ENCODE peak calls at places on chromosomes 2 and 18, in eight cellular contexts. One of them, this sample, is unnamed.

GRCh38 chr2:190581997-190582396 is 47.5 kb upstream of the NEMP2 start:
- DNase-seq in activated T-cell treated with anti-CD3 and anti-CD28 coated beads, Interleukin-2, amount 50 U/mL, for 48 hours: no peak
- DNase-seq in aorta: no peak
- DNase-seq in caudate nucleus: no peak
- DNase-seq in substantia nigra: no peak
- DNase-seq in endothelial cell: no peak
- DNase-seq in trophoblast cell: no peak
- DNase-seq in GM06990: no peak
- DNase-seq in this sample: no peak

GRCh38 chr18:47888156-47888555 is 42.3 kb downstream of the SMAD2 start:
- DNase-seq in GM06990: no peak
- DNase-seq in endothelial cell: no peak
- DNase-seq in trophoblast cell: no peak
- DNase-seq in caudate nucleus: no peak
- DNase-seq in substantia nigra: no peak
- DNase-seq in activated T-cell treated with anti-CD3 and anti-CD28 coated beads, Interleukin-2, amount 50 U/mL, for 48 hours: no peak
- DNase-seq in aorta: no peak
- DNase-seq in this sample: no peak

GRCh38 chr2:100021798-100022197 is 120.6 kb downstream of the AFF3 start:
- DNase-seq in endothelial cell: no peak
- DNase-seq in aorta: no peak
- DNase-seq in substantia nigra: no peak
- DNase-seq in activated T-cell treated with anti-CD3 and anti-CD28 coated beads, Interleukin-2, amount 50 U/mL, for 48 hours: no peak
- DNase-seq in trophoblast cell: no peak
- DNase-seq in caudate nucleus: no peak
- DNase-seq in GM06990: no peak
- DNase-seq in this sample: no peak

GRCh38 chr2:75606851-75607798 is 39.5 kb upstream of the MRPL19 start:
- DNase-seq in trophoblast cell: peak
- DNase-seq in aorta: no peak
- DNase-seq in endothelial cell: no peak
- DNase-seq in caudate nucleus: no peak
- DNase-seq in activated T-cell treated with anti-CD3 and anti-CD28 coated beads, Interleukin-2, amount 50 U/mL, for 48 hours: no peak
- DNase-seq in substantia nigra: no peak
- DNase-seq in GM06990: no peak
- DNase-seq in this sample: no peak

GRCh38 chr18:45402485-45403056 is 212.7 kb upstream of the SLC14A2 start:
- DNase-seq in caudate nucleus: no peak
- DNase-seq in GM06990: no peak
- DNase-seq in endothelial cell: no peak
- DNase-seq in aorta: no peak
- DNase-seq in trophoblast cell: no peak
- DNase-seq in activated T-cell treated with anti-CD3 and anti-CD28 coated beads, Interleukin-2, amount 50 U/mL, for 48 hours: no peak
- DNase-seq in substantia nigra: no peak
- DNase-seq in this sample: no peak

GRCh38 chr2:152546230-152546837 is 170.9 kb downstream of the PRPF40A start:
- DNase-seq in endothelial cell: no peak
- DNase-seq in aorta: no peak
- DNase-seq in activated T-cell treated with anti-CD3 and anti-CD28 coated beads, Interleukin-2, amount 50 U/mL, for 48 hours: no peak
- DNase-seq in substantia nigra: no peak
- DNase-seq in caudate nucleus: no peak
- DNase-seq in trophoblast cell: peak
- DNase-seq in GM06990: no peak
- DNase-seq in this sample: no peak

GRCh38 chr2:106299696-106300095 is 105.6 kb upstream of the UXS1 start:
- DNase-seq in caudate nucleus: no peak
- DNase-seq in trophoblast cell: no peak
- DNase-seq in aorta: no peak
- DNase-seq in activated T-cell treated with anti-CD3 and anti-CD28 coated beads, Interleukin-2, amount 50 U/mL, for 48 hours: no peak
- DNase-seq in GM06990: no peak
- DNase-seq in substantia nigra: no peak
- DNase-seq in endothelial cell: no peak
- DNase-seq in this sample: no peak

GRCh38 chr2:101479328-101479727 is 4.4 kb upstream of the RFX8 start:
- DNase-seq in aorta: no peak
- DNase-seq in trophoblast cell: no peak
- DNase-seq in caudate nucleus: no peak
- DNase-seq in GM06990: no peak
- DNase-seq in activated T-cell treated with anti-CD3 and anti-CD28 coated beads, Interleukin-2, amount 50 U/mL, for 48 hours: no peak
- DNase-seq in substantia nigra: no peak
- DNase-seq in endothelial cell: no peak
- DNase-seq in this sample: no peak

GRCh38 chr2:226411206-226411605 is 388.4 kb downstream of the IRS1 start:
- DNase-seq in activated T-cell treated with anti-CD3 and anti-CD28 coated beads, Interleukin-2, amount 50 U/mL, for 48 hours: no peak
- DNase-seq in substantia nigra: no peak
- DNase-seq in GM06990: no peak
- DNase-seq in trophoblast cell: no peak
- DNase-seq in endothelial cell: no peak
- DNase-seq in aorta: no peak
- DNase-seq in caudate nucleus: no peak
- DNase-seq in this sample: no peak

GRCh38 chr2:131493199-131494018 is 1.2 kb upstream of the MZT2A start:
- DNase-seq in trophoblast cell: no peak
- DNase-seq in endothelial cell: peak
- DNase-seq in caudate nucleus: no peak
- DNase-seq in activated T-cell treated with anti-CD3 and anti-CD28 coated beads, Interleukin-2, amount 50 U/mL, for 48 hours: no peak
- DNase-seq in substantia nigra: no peak
- DNase-seq in aorta: peak
- DNase-seq in GM06990: no peak
- DNase-seq in this sample: no peak

GRCh38 chr2:215269397-215270117 is 42.3 kb upstream of the ATIC start:
- DNase-seq in endothelial cell: peak
- DNase-seq in aorta: peak
- DNase-seq in trophoblast cell: peak
- DNase-seq in activated T-cell treated with anti-CD3 and anti-CD28 coated beads, Interleukin-2, amount 50 U/mL, for 48 hours: peak
- DNase-seq in GM06990: peak
- DNase-seq in caudate nucleus: peak
- DNase-seq in substantia nigra: no peak
- DNase-seq in this sample: no peak

GRCh38 chr2:95700554-95700953 is 108.8 kb downstream of the TRIM43 start:
- DNase-seq in caudate nucleus: no peak
- DNase-seq in GM06990: no peak
- DNase-seq in activated T-cell treated with anti-CD3 and anti-CD28 coated beads, Interleukin-2, amount 50 U/mL, for 48 hours: no peak
- DNase-seq in trophoblast cell: no peak
- DNase-seq in substantia nigra: no peak
- DNase-seq in endothelial cell: no peak
- DNase-seq in aorta: peak
- DNase-seq in this sample: no peak

GRCh38 chr2:196798980-196799379 is 503 bp downstream of the GTF3C3 start:
- DNase-seq in endothelial cell: no peak
- DNase-seq in caudate nucleus: no peak
- DNase-seq in substantia nigra: no peak
- DNase-seq in activated T-cell treated with anti-CD3 and anti-CD28 coated beads, Interleukin-2, amount 50 U/mL, for 48 hours: no peak
- DNase-seq in GM06990: no peak
- DNase-seq in trophoblast cell: no peak
- DNase-seq in aorta: no peak
- DNase-seq in this sample: no peak